ENCODE peak calls at places on chromosome 20, in seven cellular contexts. H is HCT116, M is esophagus squamous epithelium, P is cardiac fibroblast, X is colonic mucosa, J is foreskin fibroblast, E is AG04450. R is an unnamed sample.

GRCh38 chr20:434661-435419 is 26.7 kb downstream of the RBCK1 start:
- DNase-seq in E (no peak), M (no peak), J (no peak), X (no peak), H (no peak), P (no peak), R (no peak)

GRCh38 chr20:54293526-54293925 is 85.6 kb downstream of the PFDN4 start:
- DNase-seq in H (no peak), J (no peak), E (no peak), X (no peak), P (peak; percentile 52), M (no peak), R (no peak)

GRCh38 chr20:62313021-62313420 is 10.2 kb downstream of the ADRM1 start:
- DNase-seq in X (no peak), J (no peak), H (no peak), P (no peak), E (no peak), M (no peak), R (no peak)

GRCh38 chr20:4064118-4064962 is 49.0 kb upstream of the RNF24 start:
- DNase-seq in J (peak; percentile 99), E (no peak), X (peak; percentile 92), H (peak; percentile 10), M (no peak), P (peak; percentile 97), R (no peak)

GRCh38 chr20:45340951-45341350 is 7.3 kb downstream of the SDC4 start:
- DNase-seq in X (no peak), H (no peak), P (no peak), M (no peak), J (no peak), E (no peak), R (no peak)

GRCh38 chr20:17902531-17903083 is 66.0 kb downstream of the SNX5 start:
- DNase-seq in H (no peak), X (no peak), P (no peak), J (no peak), E (no peak), M (no peak), R (no peak)

GRCh38 chr20:33992923-33993799 is 550 bp upstream of the RALY start:
- DNase-seq in M (peak; percentile 96), P (peak; percentile 100), X (peak; percentile 100), E (peak; percentile 99), H (peak; percentile 95), J (peak; percentile 99), R (peak; percentile 95)

GRCh38 chr20:19070681-19071441 is 141.6 kb upstream of the SLC24A3 start:
- DNase-seq in J (no peak), M (no peak), H (no peak), E (no peak), P (no peak), X (no peak), R (no peak)

GRCh38 chr20:2978519-2978918 is 64.9 kb upstream of the GNRH2 start:
- DNase-seq in J (no peak), P (no peak), M (no peak), H (no peak), E (no peak), X (no peak), R (no peak)

GRCh38 chr20:23293689-23294088 is 56.9 kb upstream of the NXT1 start:
- DNase-seq in H (no peak), X (no peak), E (no peak), M (no peak), J (no peak), P (no peak), R (no peak)

GRCh38 chr20:62045118-62045517 is 20.6 kb downstream of the TAF4 start:
- DNase-seq in X (no peak), E (no peak), M (no peak), H (no peak), P (no peak), J (no peak), R (no peak)

DNA sequence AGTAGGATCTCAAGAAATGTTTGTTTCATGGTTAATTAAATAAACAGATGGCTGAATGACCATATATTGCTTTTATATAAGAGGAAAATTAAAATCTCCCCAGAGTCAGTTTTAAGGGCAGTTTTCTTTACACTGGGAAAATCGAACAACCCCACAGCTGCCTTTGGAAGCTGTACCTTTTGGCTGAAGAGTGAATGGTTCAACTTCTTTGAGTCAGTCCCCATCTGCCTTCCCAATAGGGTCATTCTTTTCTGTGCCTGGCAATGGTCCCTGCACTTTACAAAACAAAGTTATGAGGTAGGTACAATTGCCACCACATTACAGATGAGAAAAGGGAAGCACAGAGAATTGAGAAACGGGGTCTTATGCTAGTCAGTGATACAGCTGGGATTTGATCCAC is 39.5 kb downstream of the TSHZ2 start:
- DNase-seq in J (no peak), P (no peak), X (no peak), H (no peak), E (no peak), M (no peak), R (no peak)
- H3K4me3 ChIP-seq in J (no peak overlapping the region), P (no peak overlapping the region), X (no peak overlapping the region), H (no peak overlapping the region), E (no peak overlapping the region), M (no peak overlapping the region), R (no peak overlapping the region)

DNA sequence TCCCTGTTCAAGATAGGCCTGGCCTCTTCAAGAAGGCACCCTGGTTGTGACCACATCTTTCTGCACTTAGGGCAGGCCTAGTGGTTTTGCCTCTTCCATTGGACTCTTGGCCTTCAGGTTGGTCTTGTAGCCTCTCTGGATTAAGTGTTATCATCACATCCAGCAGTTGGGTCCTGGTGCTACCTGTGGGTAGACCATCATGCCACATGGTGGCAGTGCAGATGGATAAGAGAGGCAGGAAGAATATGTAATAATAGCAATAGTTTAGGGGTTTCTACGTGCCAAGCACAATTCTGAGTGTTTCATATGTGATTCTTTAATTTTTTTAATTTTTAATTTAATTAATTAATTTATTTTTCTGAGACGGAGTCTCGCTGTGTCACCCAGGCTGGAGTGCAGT is 28.5 kb upstream of the SNRPB2 start:
- DNase-seq in X (no peak), E (no peak), H (peak; percentile 2), J (no peak), P (peak; percentile 1), M (no peak), R (no peak)
- TF ChIP-seq CTCF in X (no peak), E (peak; percentile 35), H (peak; percentile 6), J (peak; percentile 13), P (no peak), M (no peak), R (no peak)

DNA sequence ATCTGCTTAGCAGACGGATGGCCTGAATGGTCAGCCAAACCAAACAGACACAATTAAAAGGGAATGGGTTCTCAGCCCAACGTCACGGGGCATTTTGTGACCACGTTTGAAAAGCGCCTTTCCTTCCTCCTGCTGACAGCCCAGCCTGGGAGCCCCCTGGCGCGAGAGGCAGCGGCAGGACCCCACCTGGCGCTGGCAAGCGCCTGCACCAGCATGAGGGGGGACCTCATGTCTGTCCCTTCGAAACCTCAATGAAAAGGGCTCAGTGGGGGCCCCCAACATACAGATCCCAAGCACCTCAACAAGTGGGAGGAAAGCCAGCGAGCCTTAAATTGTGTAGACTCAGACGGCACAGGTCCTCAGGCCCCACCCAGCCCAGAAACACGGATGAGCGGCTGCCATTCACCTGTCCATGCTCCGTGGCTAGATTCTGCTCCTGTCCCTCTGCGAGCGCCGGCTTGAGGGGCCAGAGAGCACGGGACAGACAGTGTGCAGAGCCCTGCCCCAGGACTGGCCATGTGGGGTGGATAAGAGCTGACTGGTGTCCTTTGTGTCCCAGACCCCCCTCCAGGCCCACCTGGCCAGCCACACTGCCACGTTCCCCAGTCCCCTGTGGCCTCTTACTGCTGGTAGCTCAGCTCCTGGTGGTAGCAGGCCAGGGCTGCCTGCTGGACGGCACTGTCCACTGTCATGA is 87.6 kb downstream of the NINL start:
- DNase-seq in H (no peak), E (no peak), P (no peak), X (no peak), M (no peak), J (no peak), R (no peak)
- H3K4me3 ChIP-seq in H (no peak overlapping the region), E (no peak overlapping the region), P (no peak overlapping the region), X (no peak overlapping the region), M (no peak overlapping the region), J (no peak overlapping the region), R (no peak overlapping the region)

GRCh38 chr20:32637738-32638137 is 36.0 kb downstream of the C20orf203 start:
- DNase-seq in J (no peak), M (no peak), H (no peak), E (no peak), X (no peak), P (no peak), R (no peak)

GRCh38 chr20:32636821-32637220 is 36.9 kb downstream of the C20orf203 start:
- DNase-seq in M (no peak), E (no peak), H (no peak), J (no peak), X (no peak), P (no peak), R (no peak)

GRCh38 chr20:32636278-32636677 is 37.5 kb downstream of the C20orf203 start:
- DNase-seq in H (no peak), X (no peak), P (peak; percentile 18), J (no peak), E (no peak), M (no peak), R (no peak)

GRCh38 chr20:32638848-32639247 is 34.9 kb downstream of the C20orf203 start:
- DNase-seq in P (peak; percentile 40), J (no peak), M (no peak), H (no peak), E (no peak), X (no peak), R (no peak)

DNA sequence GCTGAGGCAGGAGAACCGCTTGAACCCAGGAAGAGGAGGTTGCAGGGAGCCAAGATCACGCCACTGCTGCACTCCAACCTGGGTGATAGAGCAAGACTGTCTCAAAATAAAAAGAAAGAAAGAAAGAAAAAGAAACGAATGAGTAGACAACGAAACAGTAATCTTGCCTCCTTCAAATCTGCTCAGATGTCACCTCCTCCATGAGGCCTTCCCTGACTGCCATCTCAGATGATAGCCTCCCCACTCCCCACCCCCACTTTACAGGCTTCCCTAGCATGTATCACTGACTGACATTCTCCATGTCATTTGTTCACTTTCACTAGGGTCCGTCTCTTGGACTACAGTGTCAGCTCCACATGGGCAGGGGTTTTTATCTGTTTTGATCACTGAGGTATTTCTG is 36.4 kb downstream of the C20orf203 start:
- DNase-seq in H (no peak), X (no peak), E (no peak), M (no peak), P (no peak), J (no peak), R (no peak)
- TF ChIP-seq CTCF in H (no peak), X (no peak), E (no peak), M (no peak), P (no peak), J (no peak), R (no peak)

GRCh38 chr20:52365688-52366087 is 174.1 kb upstream of the ZFP64 start:
- DNase-seq in M (no peak), E (no peak), P (no peak), J (no peak), H (no peak), X (no peak), R (no peak)

DNA sequence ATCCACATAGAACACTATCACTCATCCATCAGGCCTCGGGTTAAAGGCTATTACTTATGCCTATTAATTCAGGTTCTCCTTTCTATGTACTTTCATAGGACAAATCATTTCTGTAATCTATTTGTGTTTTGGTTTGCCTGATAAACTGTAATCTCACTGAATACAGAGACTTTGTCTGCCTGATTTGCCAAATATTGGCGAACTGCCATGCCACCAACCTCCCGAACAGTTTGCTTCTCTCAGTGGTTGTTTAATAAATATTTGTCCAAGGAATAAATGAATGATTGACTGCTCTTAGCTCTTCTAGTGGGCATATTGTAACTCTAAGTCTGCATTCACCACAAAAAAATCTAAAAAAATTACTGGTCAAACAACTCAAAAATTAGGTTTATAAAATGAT is 170.1 kb upstream of the ZFP64 start:
- DNase-seq in M (no peak), E (no peak), X (no peak), H (no peak), J (no peak), P (no peak), R (no peak)
- H3K4me3 ChIP-seq in M (no peak overlapping the region), E (no peak overlapping the region), X (no peak overlapping the region), H (no peak overlapping the region), J (no peak overlapping the region), P (no peak overlapping the region), R (no peak overlapping the region)